ENCODE peak calls at places on chromosomes 4 and X, in four cellular contexts. One of them, this sample, is unnamed.

GRCh38 chr4:156100651-156101050 is 147.0 kb upstream of the CTSO start:
- DNase-seq in NCI-H2171 treated with DMSO at 0.1 percent for 48 hours: no peak
- DNase-seq in AG04449: no peak
- DNase-seq in NCI-H1092 treated with DMSO at 0.1 percent for 48 hours: no peak
- DNase-seq in this sample: no peak

GRCh38 chr4:2168469-2169319 is 73.2 kb downstream of the HAUS3 start:
- DNase-seq in AG04449: no peak
- DNase-seq in NCI-H1092 treated with DMSO at 0.1 percent for 48 hours: peak
- DNase-seq in NCI-H2171 treated with DMSO at 0.1 percent for 48 hours: no peak
- DNase-seq in this sample: no peak

GRCh38 chrX:102129473-102129872 is 4.0 kb downstream of the TCEAL2 start:
- DNase-seq in NCI-H2171 treated with DMSO at 0.1 percent for 48 hours: peak
- DNase-seq in AG04449: no peak
- DNase-seq in NCI-H1092 treated with DMSO at 0.1 percent for 48 hours: peak
- DNase-seq in this sample: no peak

GRCh38 chrX:45980726-45981125 is 564.5 kb downstream of the ZNF674 start:
- DNase-seq in NCI-H2171 treated with DMSO at 0.1 percent for 48 hours: no peak
- DNase-seq in NCI-H1092 treated with DMSO at 0.1 percent for 48 hours: no peak
- DNase-seq in AG04449: no peak
- DNase-seq in this sample: no peak

GRCh38 chrX:87578978-87579377 is 61.4 kb downstream of the KLHL4 start:
- DNase-seq in AG04449: no peak
- DNase-seq in NCI-H1092 treated with DMSO at 0.1 percent for 48 hours: no peak
- DNase-seq in NCI-H2171 treated with DMSO at 0.1 percent for 48 hours: no peak
- DNase-seq in this sample: no peak

GRCh38 chr4:7132730-7133582 is 59.4 kb upstream of the SORCS2 start:
- DNase-seq in NCI-H2171 treated with DMSO at 0.1 percent for 48 hours: no peak
- DNase-seq in AG04449: no peak
- DNase-seq in NCI-H1092 treated with DMSO at 0.1 percent for 48 hours: no peak
- DNase-seq in this sample: no peak

GRCh38 chr4:112857461-112857860 is 192.0 kb upstream of the ANK2 start:
- DNase-seq in AG04449: peak
- DNase-seq in NCI-H1092 treated with DMSO at 0.1 percent for 48 hours: no peak
- DNase-seq in NCI-H2171 treated with DMSO at 0.1 percent for 48 hours: no peak
- DNase-seq in this sample: peak

GRCh38 chr4:101033986-101034385 is 313.3 kb downstream of the PPP3CA start:
- DNase-seq in NCI-H2171 treated with DMSO at 0.1 percent for 48 hours: no peak
- DNase-seq in AG04449: no peak
- DNase-seq in NCI-H1092 treated with DMSO at 0.1 percent for 48 hours: no peak
- DNase-seq in this sample: no peak

GRCh38 chrX:148067285-148067684 is 86.1 kb downstream of the FMR1NB start:
- DNase-seq in NCI-H1092 treated with DMSO at 0.1 percent for 48 hours: no peak
- DNase-seq in NCI-H2171 treated with DMSO at 0.1 percent for 48 hours: no peak
- DNase-seq in AG04449: no peak
- DNase-seq in this sample: no peak

GRCh38 chrX:140480765-140481164 is 24.1 kb downstream of the SOX3 start:
- DNase-seq in NCI-H2171 treated with DMSO at 0.1 percent for 48 hours: no peak
- DNase-seq in AG04449: no peak
- DNase-seq in NCI-H1092 treated with DMSO at 0.1 percent for 48 hours: no peak
- DNase-seq in this sample: no peak

GRCh38 chrX:39418132-39418935 is 617.1 kb downstream of the MID1IP1 start:
- DNase-seq in NCI-H1092 treated with DMSO at 0.1 percent for 48 hours: no peak
- DNase-seq in AG04449: no peak
- DNase-seq in NCI-H2171 treated with DMSO at 0.1 percent for 48 hours: no peak
- DNase-seq in this sample: no peak